ENCODE peak calls at places on chromosomes 13 and 19, in eight cellular contexts. V is stimulated activated CD4-positive, alpha-beta T cell treated with anti-CD3 and anti-CD28 coated beads, Interleukin-15, amount 100 ng/mL, for 1 hour; U is nephron progenitor cell; Y is stimulated activated CD8-positive, alpha-beta memory T cell treated with anti-CD3 and anti-CD28 coated beads, Interleukin-15, amount 100 ng/mL, for 48 hours; O is HEK293T; G is T1000; D is hepatic stellate cell; B is tibial nerve. F is an unnamed sample.

GRCh38 chr13:82817133-82817532 is 1065.1 kb downstream of the SLITRK1 start:
- DNase-seq in V (no peak), U (no peak), Y (no peak), O (no peak), G (no peak), D (no peak), B (no peak), F (no peak)

GRCh38 chr19:6740589-6741348 is 1.3 kb downstream of the TRIP10 start:
- DNase-seq in V (no peak), U (peak), Y (no peak), O (peak), G (peak), D (peak), B (no peak), F (no peak)

GRCh38 chr19:48945415-48945814 is 9.3 kb upstream of the BAX start:
- DNase-seq in V (no peak), U (no peak), Y (no peak), O (no peak), G (no peak), D (no peak), B (no peak), F (no peak)

GRCh38 chr13:79658333-79658975 is 177.5 kb downstream of the NDFIP2 start:
- DNase-seq in V (no peak), U (no peak), Y (no peak), O (no peak), G (no peak), D (no peak), B (no peak), F (no peak)

GRCh38 chr13:31436478-31436877 is 236.7 kb downstream of the B3GLCT start:
- DNase-seq in V (no peak), U (peak), Y (no peak), O (no peak), G (no peak), D (no peak), B (no peak), F (no peak)

GRCh38 chr13:113907637-113908617 is 44.1 kb upstream of the GAS6 start:
- DNase-seq in V (no peak), U (peak), Y (no peak), O (no peak), G (peak), D (no peak), B (no peak), F (peak)

GRCh38 chr13:98766120-98766519 is 13.6 kb upstream of the SLC15A1 start:
- DNase-seq in V (no peak), U (no peak), Y (no peak), O (no peak), G (no peak), D (no peak), B (no peak), F (no peak)

GRCh38 chr13:95926231-95926630 is 127.0 kb downstream of the UGGT2 start:
- DNase-seq in V (no peak), U (no peak), Y (no peak), O (no peak), G (no peak), D (no peak), B (no peak), F (no peak)

GRCh38 chr13:46666727-46667456 is 113.9 kb downstream of the LRCH1 start:
- DNase-seq in V (no peak), U (no peak), Y (no peak), O (peak), G (no peak), D (no peak), B (no peak), F (no peak)

GRCh38 chr19:4456566-4456842 is 1.1 kb downstream of the UBXN6 start:
- DNase-seq in V (no peak), U (peak), Y (no peak), O (no peak), G (no peak), D (peak), B (no peak), F (no peak)

GRCh38 chr19:55247621-55248099 is 11.2 kb downstream of the PPP6R1 start:
- DNase-seq in V (no peak), U (no peak), Y (no peak), O (no peak), G (no peak), D (no peak), B (no peak), F (no peak)

GRCh38 chr13:41802684-41803554 is 158.0 kb downstream of the VWA8 start:
- DNase-seq in V (no peak), U (no peak), Y (no peak), O (no peak), G (no peak), D (no peak), B (no peak), F (no peak)

GRCh38 chr13:27401210-27401609 is 23.2 kb upstream of the GTF3A start:
- DNase-seq in V (no peak), U (no peak), Y (no peak), O (no peak), G (no peak), D (no peak), B (no peak), F (no peak)

GRCh38 chr19:283395-283794 is 7.8 kb downstream of the PLPP2 start:
- DNase-seq in V (no peak), U (no peak), Y (no peak), O (no peak), G (no peak), D (peak), B (no peak), F (no peak)

GRCh38 chr13:65336916-65337315 is 1893.2 kb downstream of the PCDH9 start:
- DNase-seq in V (no peak), U (no peak), Y (no peak), O (no peak), G (peak), D (no peak), B (no peak), F (no peak)

GRCh38 chr19:34075661-34076091 is 96.6 kb upstream of the LSM14A start:
- DNase-seq in V (no peak), U (no peak), Y (no peak), O (no peak), G (no peak), D (no peak), B (no peak), F (no peak)

GRCh38 chr13:44273991-44274810 is 99.4 kb upstream of the SERP2 start:
- DNase-seq in V (no peak), U (no peak), Y (no peak), O (no peak), G (no peak), D (peak), B (no peak), F (no peak)

F was measured in type B pancreatic cell.